ENCODE peak calls at places on chromosomes 11 and 22, in seven cellular contexts. B is left ventricle myocardium inferior; K is CD4-positive, alpha-beta memory T cell; P is GM23248; U is fibroblast of lung; F is tibial artery; D is tibial nerve. I is an unnamed sample. For H3K4me1, the result is how much of the 10 kb centered on the place peaks cover.

GRCh38 chr11:119229736-119230135 is 23.6 kb downstream of the CBL start:
- DNase-seq in B (no peak), K (no peak), P (no peak), U (no peak), F (no peak), D (no peak), I (no peak)

GRCh38 chr22:43530864-43531201 is 119.0 kb downstream of the MPPED1 start:
- DNase-seq in B (no peak), K (no peak), P (no peak), U (no peak), F (no peak), D (no peak), I (no peak)

GRCh38 chr11:119551726-119552510 is 128.9 kb upstream of the THY1 start:
- DNase-seq in B (no peak), K (no peak), P (peak), U (no peak), F (no peak), D (no peak), I (no peak)

GRCh38 chr11:112558691-112559090 is 298.0 kb upstream of the PLET1 start:
- DNase-seq in B (no peak), K (no peak), P (no peak), U (peak), F (no peak), D (no peak), I (no peak)

GRCh38 chr11:83063073-83063754 is 8.5 kb downstream of the RAB30 start:
- DNase-seq in B (no peak), K (peak), P (peak), U (no peak), F (no peak), D (no peak), I (no peak)

GRCh38 chr11:10208045-10208674 is 85.9 kb downstream of the SBF2 start:
- DNase-seq in B (no peak), K (peak), P (peak), U (peak), F (no peak), D (no peak), I (no peak)

GRCh38 chr11:35042265-35042664 is 96.7 kb upstream of the CD44 start:
- DNase-seq in B (no peak), K (no peak), P (no peak), U (no peak), F (no peak), D (no peak), I (no peak)

GRCh38 chr11:34105957-34106504 is 602 bp downstream of the NAT10 start:
- DNase-seq in B (no peak), K (no peak), P (peak), U (peak), F (no peak), D (no peak), I (no peak)

GRCh38 chr11:1359556-1359955 is 30.2 kb upstream of the BRSK2 start:
- DNase-seq in B (no peak), K (no peak), P (no peak), U (no peak), F (no peak), D (no peak), I (no peak)

GRCh38 chr11:47152953-47153950 is 23.4 kb downstream of the ARFGAP2 start:
- DNase-seq in B (peak), K (peak), P (peak), U (peak), F (peak), D (peak), I (peak)

GRCh38 chr11:133747409-133747808 is 97.9 kb downstream of the SPATA19 start:
- DNase-seq in B (no peak), K (no peak), P (no peak), U (no peak), F (no peak), D (no peak), I (no peak)

GRCh38 chr11:79237676-79238075 is 203.2 kb downstream of the TENM4 start:
- DNase-seq in B (no peak), K (no peak), P (peak), U (peak), F (no peak), D (no peak), I (peak)

GRCh38 chr22:50530857-50531545 is 1.2 kb upstream of the TYMP start:
- DNase-seq in B (peak), K (peak), P (peak), U (peak), F (peak), D (peak), I (peak)

GRCh38 chr11:12141283-12141682 is 30.9 kb downstream of the MICAL2 start:
- DNase-seq in B (no peak), K (no peak), P (no peak), U (no peak), F (no peak), D (no peak), I (no peak)

GRCh38 chr11:6608726-6609501 is 3.1 kb downstream of the TAF10 start:
- DNase-seq in B (no peak), K (no peak), P (no peak), U (no peak), F (no peak), D (no peak), I (no peak)

GRCh38 chr11:92480519-92480918 is 255.9 kb downstream of the FAT3 start:
- DNase-seq in B (no peak), K (no peak), P (peak), U (peak), F (no peak), D (no peak), I (no peak)

GRCh38 chr11:34242037-34242625 is 115.7 kb downstream of the ABTB2 start:
- DNase-seq in B (no peak), K (no peak), P (peak), U (no peak), F (no peak), D (no peak), I (no peak)

GRCh38 chr11:122984186-122985011 is 2.8 kb upstream of the BSX start:
- DNase-seq in B (no peak), K (no peak), P (peak), U (peak), F (no peak), D (no peak), I (no peak)

GRCh38 chr22:50531546-50532352 is 1.9 kb upstream of the TYMP start:
- DNase-seq in B (peak), K (peak), P (peak), U (peak), F (peak), D (peak), I (peak)

GRCh38 chr22:24424001-24424900 is 3.1 kb upstream of the ADORA2A start:
- DNase-seq in B (no peak), K (peak), P (peak), U (no peak), F (no peak), D (no peak), I (no peak)

GRCh38 chr11:2901854-2902783 is 16.5 kb upstream of the CDKN1C start:
- DNase-seq in B (peak), K (peak), P (peak), U (peak), F (peak), D (peak), I (peak)

GRCh38 chr22:19634206-19634536 is 80.1 kb upstream of the SEPTIN5 start:
- DNase-seq in B (no peak), K (no peak), P (no peak), U (no peak), F (no peak), D (no peak), I (no peak)

GRCh38 chr22:41516462-41516861 is 27.8 kb downstream of the POLR3H start:
- DNase-seq in B (no peak), K (no peak), P (no peak), U (no peak), F (no peak), D (no peak), I (no peak)

GRCh38 chr11:100576044-100577021 is 110.8 kb upstream of the ARHGAP42 start:
- DNase-seq in B (no peak), K (no peak), P (peak), U (peak), F (no peak), D (no peak), I (no peak)

GRCh38 chr11:5610446-5610845 is 14.0 kb downstream of the TRIM6 start:
- DNase-seq in B (no peak), K (no peak), P (no peak), U (no peak), F (no peak), D (no peak), I (no peak)

GRCh38 chr22:29054251-29054767 is 7.3 kb downstream of the C22orf31 start:
- DNase-seq in B (no peak), K (no peak), P (no peak), U (no peak), F (no peak), D (no peak), I (no peak)
- H3K4me1 ChIP-seq in B (under half), K (under half), P (under half), U (under half), F (under half), D (under half), I (under half)

GRCh38 chr11:76120513-76121081 is 85.7 kb downstream of the WNT11 start:
- DNase-seq in B (no peak), K (no peak), P (no peak), U (peak), F (no peak), D (no peak), I (no peak)
- H3K4me1 ChIP-seq in B (half or more), K (under half), P (under half), U (under half), F (under half), D (under half), I (under half)

GRCh38 chr22:26552466-26552865 is 37.5 kb downstream of the TPST2 start:
- DNase-seq in B (no peak), K (no peak), P (peak), U (peak), F (no peak), D (no peak), I (no peak)
- H3K4me1 ChIP-seq in B (half or more), K (under half), P (under half), U (under half), F (under half), D (under half), I (under half)

GRCh38 chr11:117005758-117006157 is 92.5 kb downstream of the SIK3 start:
- DNase-seq in B (no peak), K (no peak), P (no peak), U (no peak), F (no peak), D (no peak), I (no peak)
- H3K4me1 ChIP-seq in B (half or more), K (half or more), P (under half), U (under half), F (under half), D (under half), I (under half)

DNA sequence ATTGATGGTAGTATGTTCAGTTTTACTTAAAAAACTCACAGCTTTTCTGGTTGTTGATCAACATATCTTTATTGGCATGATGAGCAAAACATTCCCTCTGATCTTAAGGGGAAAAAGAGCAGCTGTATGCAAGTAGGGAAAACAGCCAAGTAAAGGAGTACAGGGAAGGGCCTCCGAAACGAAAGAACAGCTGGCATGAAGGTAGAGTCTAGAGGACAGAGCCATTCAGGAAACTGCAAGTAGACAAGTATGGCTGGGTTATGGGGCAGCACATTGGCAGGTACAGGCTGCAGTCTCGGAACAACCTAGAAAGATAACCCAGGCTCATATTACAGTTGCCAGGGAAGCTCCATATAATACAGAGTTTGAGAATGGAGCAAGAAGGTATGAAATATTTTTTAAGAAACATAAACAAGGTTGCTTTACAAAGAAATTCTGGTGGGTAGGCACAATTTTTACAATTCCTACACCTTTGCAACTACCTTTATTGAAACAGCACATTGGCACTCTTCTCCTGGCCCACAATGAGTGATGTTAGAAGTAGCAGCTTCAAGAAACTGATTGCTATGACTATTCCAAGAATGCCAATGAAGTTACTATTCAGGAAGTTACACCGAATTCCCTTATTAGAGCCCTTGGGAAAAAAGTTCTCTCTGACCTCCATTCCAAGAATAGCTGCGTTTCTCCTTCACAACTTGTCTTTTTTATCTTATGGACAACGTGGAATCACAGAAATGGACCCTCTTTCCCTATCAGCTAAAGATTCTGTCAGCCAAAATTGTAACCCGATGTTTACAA is 45.2 kb downstream of the LGR4 start:
- DNase-seq in B (no peak), K (no peak), P (peak), U (no peak), F (no peak), D (no peak), I (no peak)
- H3K4me1 ChIP-seq in B (half or more), K (under half), P (under half), U (under half), F (under half), D (under half), I (under half)

GRCh38 chr22:38303974-38304373 is 13.3 kb downstream of the CSNK1E start:
- DNase-seq in B (no peak), K (no peak), P (peak), U (no peak), F (no peak), D (no peak), I (no peak)
- H3K4me1 ChIP-seq in B (half or more), K (under half), P (under half), U (under half), F (under half), D (under half), I (under half)

DNA sequence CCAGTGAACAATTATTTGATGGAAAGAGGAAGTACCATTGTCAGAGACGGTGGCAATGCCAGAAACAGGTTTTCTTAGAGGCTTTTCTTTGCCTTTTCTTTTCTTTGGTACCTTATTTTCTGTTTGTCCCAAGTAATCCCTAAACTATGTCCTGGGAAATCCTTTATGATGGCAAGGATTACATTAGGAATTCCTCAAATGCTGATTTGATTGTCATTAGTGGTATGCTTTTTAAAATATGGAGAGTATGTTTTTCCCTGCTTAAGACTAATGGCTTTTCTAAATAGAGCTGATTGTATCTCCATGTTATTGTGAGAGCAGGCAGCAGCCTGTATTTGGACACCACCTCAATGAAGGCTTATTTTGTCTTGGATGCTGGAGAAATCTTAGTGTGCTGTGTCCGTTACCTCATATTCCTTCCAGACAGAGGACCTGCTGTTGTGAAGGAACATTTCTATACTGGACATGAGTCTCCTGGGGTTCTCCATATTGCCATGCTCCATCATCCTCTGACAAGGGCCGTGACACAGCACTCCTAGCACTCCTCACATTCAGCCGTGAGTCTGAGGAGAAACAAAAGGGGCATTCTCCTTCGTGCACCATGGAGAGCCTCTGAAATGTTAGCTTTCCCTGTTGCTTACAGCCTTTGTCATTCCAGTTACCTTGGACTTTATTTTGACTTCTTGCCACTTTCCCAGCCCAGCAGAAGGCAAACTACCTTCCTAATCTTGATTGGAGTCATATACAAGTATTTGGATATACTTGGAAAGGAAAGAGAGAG is 29.4 kb upstream of the TECTA start:
- DNase-seq in B (no peak), K (no peak), P (no peak), U (no peak), F (no peak), D (no peak), I (no peak)
- H3K4me1 ChIP-seq in B (under half), K (under half), P (under half), U (under half), F (under half), D (under half), I (under half)

GRCh38 chr11:30345644-30346043 is 22.7 kb downstream of the ARL14EP start:
- DNase-seq in B (no peak), K (no peak), P (no peak), U (no peak), F (no peak), D (no peak), I (no peak)

GRCh38 chr11:30342736-30343166 is 19.8 kb downstream of the ARL14EP start:
- DNase-seq in B (no peak), K (no peak), P (no peak), U (no peak), F (no peak), D (no peak), I (no peak)

GRCh38 chr11:30348035-30348434 is 25.1 kb downstream of the ARL14EP start:
- DNase-seq in B (no peak), K (no peak), P (no peak), U (no peak), F (no peak), D (no peak), I (no peak)

GRCh38 chr11:30344085-30344484 is 21.2 kb downstream of the ARL14EP start:
- DNase-seq in B (no peak), K (no peak), P (no peak), U (no peak), F (no peak), D (no peak), I (no peak)

DNA sequence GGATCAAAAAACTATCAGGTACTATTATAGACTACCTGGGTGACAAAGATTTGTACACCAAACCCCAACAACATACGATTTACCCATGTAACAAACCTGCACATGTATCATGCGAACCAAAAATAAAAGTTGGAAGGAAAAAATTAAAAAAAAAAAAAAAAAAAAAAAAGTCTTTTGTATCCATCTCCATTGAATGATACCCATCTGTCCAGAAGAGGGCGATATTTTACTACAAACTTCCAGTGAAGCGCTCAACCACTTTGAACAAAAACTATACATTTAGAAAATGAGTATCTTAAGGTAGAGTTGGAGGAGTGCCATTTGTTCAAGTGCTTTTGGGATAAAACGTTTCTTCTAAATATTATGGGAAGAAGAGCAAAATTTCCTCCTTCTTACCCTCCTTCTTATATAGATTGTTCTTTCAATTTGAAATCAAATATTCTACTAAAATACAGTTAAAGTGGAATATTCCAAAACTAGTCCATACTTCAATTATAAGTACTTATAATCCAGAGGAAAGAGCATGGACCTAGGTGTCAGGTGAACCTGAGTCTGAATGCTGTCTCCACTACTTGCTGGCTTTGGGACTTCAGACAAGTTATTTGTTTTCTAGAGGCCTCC is 23.3 kb downstream of the ARL14EP start:
- DNase-seq in B (no peak), K (peak), P (peak), U (peak), F (no peak), D (no peak), I (no peak)
- H3K4me1 ChIP-seq in B (under half), K (under half), P (under half), U (under half), F (under half), D (under half), I (under half)